ENCODE peak calls at places on chromosomes 7 and 10, in four cellular contexts. One of them, this sample, is unnamed.

GRCh38 chr7:1055084-1055450 is 10.7 kb downstream of the GPR146 start:
- DNase-seq in prostate gland: peak
- DNase-seq in AG04450: peak
- DNase-seq in endothelial cell: no peak
- DNase-seq in this sample: peak

GRCh38 chr7:6234384-6234783 is 38.0 kb downstream of the CYTH3 start:
- DNase-seq in prostate gland: no peak
- DNase-seq in endothelial cell: no peak
- DNase-seq in AG04450: no peak
- DNase-seq in this sample: no peak

GRCh38 chr7:156475666-156476065 is 164.9 kb upstream of the RNF32 start:
- DNase-seq in endothelial cell: no peak
- DNase-seq in prostate gland: no peak
- DNase-seq in AG04450: peak
- DNase-seq in this sample: no peak

GRCh38 chr7:122886357-122887081 is at the start of gene CADPS2:
- DNase-seq in endothelial cell: peak
- DNase-seq in prostate gland: peak
- DNase-seq in AG04450: peak
- DNase-seq in this sample: peak

GRCh38 chr7:131546583-131547111 is 9.8 kb downstream of the PODXL start:
- DNase-seq in AG04450: no peak
- DNase-seq in prostate gland: no peak
- DNase-seq in endothelial cell: peak
- DNase-seq in this sample: no peak

GRCh38 chr7:117250245-117250644 is 72.6 kb downstream of the WNT2 start:
- DNase-seq in prostate gland: no peak
- DNase-seq in AG04450: no peak
- DNase-seq in endothelial cell: no peak
- DNase-seq in this sample: no peak

GRCh38 chr10:97207756-97208346 is 22.1 kb upstream of the SLIT1 start:
- DNase-seq in endothelial cell: no peak
- DNase-seq in AG04450: no peak
- DNase-seq in prostate gland: no peak
- DNase-seq in this sample: no peak

GRCh38 chr10:33247221-33247907 is 87.1 kb downstream of the NRP1 start:
- DNase-seq in endothelial cell: no peak
- DNase-seq in prostate gland: no peak
- DNase-seq in AG04450: no peak
- DNase-seq in this sample: no peak

GRCh38 chr7:11749629-11750028 is 82.4 kb downstream of the THSD7A start:
- DNase-seq in endothelial cell: no peak
- DNase-seq in prostate gland: no peak
- DNase-seq in AG04450: no peak
- DNase-seq in this sample: no peak

GRCh38 chr7:149725426-149725821 is 48.0 kb downstream of the ZNF467 start:
- DNase-seq in AG04450: no peak
- DNase-seq in endothelial cell: no peak
- DNase-seq in prostate gland: no peak
- DNase-seq in this sample: no peak

GRCh38 chr10:72918352-72918751 is 24.8 kb downstream of the OIT3 start:
- DNase-seq in AG04450: no peak
- DNase-seq in endothelial cell: no peak
- DNase-seq in prostate gland: no peak
- DNase-seq in this sample: no peak
- TF ChIP-seq CTCF in AG04450: no peak
- TF ChIP-seq CTCF in endothelial cell: no peak
- TF ChIP-seq CTCF in prostate gland: no peak
- TF ChIP-seq CTCF in this sample: no peak

DNA sequence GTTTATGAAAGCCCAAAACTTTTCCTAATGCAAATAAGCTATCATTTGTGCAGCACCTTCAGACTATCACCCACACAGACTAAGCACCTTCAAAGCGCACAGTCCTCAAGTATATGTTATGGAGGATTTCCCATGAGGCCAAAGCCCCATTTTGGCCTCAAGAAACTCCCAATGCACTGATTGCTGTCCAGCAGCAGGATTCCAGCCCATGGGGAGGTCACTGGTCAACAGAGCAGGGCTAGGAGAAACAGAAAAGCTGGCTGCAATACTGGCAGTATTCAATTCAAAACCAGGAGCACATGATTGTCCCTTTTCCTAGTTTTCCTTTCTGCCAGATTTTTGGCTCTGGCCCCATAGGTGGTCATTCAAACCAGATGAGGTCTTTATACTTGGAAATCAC is 24.5 kb upstream of the KIAA1217 start:
- DNase-seq in AG04450: no peak
- DNase-seq in endothelial cell: no peak
- DNase-seq in prostate gland: no peak
- DNase-seq in this sample: no peak
- TF ChIP-seq CTCF in AG04450: no peak
- TF ChIP-seq CTCF in endothelial cell: no peak
- TF ChIP-seq CTCF in prostate gland: no peak
- TF ChIP-seq CTCF in this sample: no peak

GRCh38 chr7:141251957-141252356 is 178.1 kb downstream of the TMEM178B start:
- DNase-seq in prostate gland: no peak
- DNase-seq in AG04450: no peak
- DNase-seq in endothelial cell: no peak
- DNase-seq in this sample: no peak
- TF ChIP-seq CTCF in prostate gland: no peak
- TF ChIP-seq CTCF in AG04450: no peak
- TF ChIP-seq CTCF in endothelial cell: no peak
- TF ChIP-seq CTCF in this sample: no peak

DNA sequence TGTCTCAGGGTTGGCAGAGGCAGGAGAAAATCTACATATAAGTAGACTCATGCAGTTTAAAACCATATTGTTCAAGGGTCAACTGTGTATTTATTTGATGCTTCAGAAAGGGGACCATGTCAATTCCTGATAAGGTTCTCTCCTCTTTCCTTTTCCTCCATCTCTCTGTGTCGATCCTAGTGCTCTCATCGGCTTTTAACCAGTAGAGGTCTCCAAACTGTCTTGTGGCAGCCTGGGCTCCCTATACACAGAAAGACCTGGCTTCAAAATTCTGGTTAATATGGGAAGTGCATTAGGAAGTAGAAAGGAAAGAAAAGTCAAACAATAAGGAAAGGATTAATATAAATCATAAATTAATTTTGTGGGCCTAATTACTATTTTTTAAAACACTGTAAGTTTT is 304.4 kb upstream of the C7orf33 start:
- DNase-seq in prostate gland: no peak
- DNase-seq in endothelial cell: peak
- DNase-seq in AG04450: no peak
- DNase-seq in this sample: no peak
- TF ChIP-seq CTCF in prostate gland: no peak
- TF ChIP-seq CTCF in endothelial cell: no peak
- TF ChIP-seq CTCF in AG04450: no peak
- TF ChIP-seq CTCF in this sample: peak

GRCh38 chr7:26506196-26506595 is 214.5 kb downstream of the SNX10 start:
- DNase-seq in endothelial cell: no peak
- DNase-seq in prostate gland: no peak
- DNase-seq in AG04450: no peak
- DNase-seq in this sample: no peak

GRCh38 chr7:26510226-26510957 is 218.7 kb downstream of the SNX10 start:
- DNase-seq in endothelial cell: no peak
- DNase-seq in prostate gland: no peak
- DNase-seq in AG04450: no peak
- DNase-seq in this sample: no peak

GRCh38 chr7:26508917-26509316 is 217.3 kb downstream of the SNX10 start:
- DNase-seq in AG04450: no peak
- DNase-seq in prostate gland: no peak
- DNase-seq in endothelial cell: no peak
- DNase-seq in this sample: no peak

GRCh38 chr7:26508481-26508880 is 216.8 kb downstream of the SNX10 start:
- DNase-seq in prostate gland: no peak
- DNase-seq in AG04450: no peak
- DNase-seq in endothelial cell: no peak
- DNase-seq in this sample: no peak

GRCh38 chr7:26507375-26508068 is 215.9 kb downstream of the SNX10 start:
- DNase-seq in endothelial cell: no peak
- DNase-seq in AG04450: no peak
- DNase-seq in prostate gland: peak
- DNase-seq in this sample: no peak
- TF ChIP-seq CTCF in endothelial cell: no peak
- TF ChIP-seq CTCF in AG04450: no peak
- TF ChIP-seq CTCF in prostate gland: no peak
- TF ChIP-seq CTCF in this sample: no peak

GRCh38 chr7:40643664-40644063 is 508.9 kb downstream of the SUGCT start:
- DNase-seq in AG04450: no peak
- DNase-seq in endothelial cell: peak
- DNase-seq in prostate gland: no peak
- DNase-seq in this sample: no peak

GRCh38 chr7:40640566-40640965 is 505.8 kb downstream of the SUGCT start:
- DNase-seq in endothelial cell: no peak
- DNase-seq in AG04450: peak
- DNase-seq in prostate gland: no peak
- DNase-seq in this sample: no peak

GRCh38 chr7:40641717-40642116 is 506.9 kb downstream of the SUGCT start:
- DNase-seq in AG04450: no peak
- DNase-seq in prostate gland: no peak
- DNase-seq in endothelial cell: no peak
- DNase-seq in this sample: no peak

GRCh38 chr7:40634118-40634517 is 499.3 kb downstream of the SUGCT start:
- DNase-seq in AG04450: no peak
- DNase-seq in prostate gland: no peak
- DNase-seq in endothelial cell: no peak
- DNase-seq in this sample: no peak

DNA sequence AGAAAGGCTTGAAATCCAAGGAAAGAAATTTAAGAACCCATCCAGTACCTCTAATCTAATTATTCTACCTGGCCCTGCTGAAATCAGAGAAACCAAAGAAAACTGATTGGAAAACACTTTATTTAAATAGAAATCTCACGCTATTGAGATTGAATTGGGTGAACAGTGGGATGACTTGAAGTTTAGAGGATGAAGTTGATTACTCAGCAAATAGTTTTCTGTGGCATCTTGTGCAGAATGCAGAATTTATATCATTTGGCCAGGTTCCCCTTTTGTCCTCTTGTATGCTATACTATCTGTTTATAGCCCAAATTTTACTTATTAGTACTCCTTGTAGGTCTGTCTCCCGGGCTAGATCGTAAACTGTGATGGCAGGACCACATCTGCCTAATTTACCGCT is 504.1 kb downstream of the SUGCT start:
- DNase-seq in prostate gland: no peak
- DNase-seq in endothelial cell: no peak
- DNase-seq in AG04450: no peak
- DNase-seq in this sample: no peak
- TF ChIP-seq CTCF in prostate gland: no peak
- TF ChIP-seq CTCF in endothelial cell: no peak
- TF ChIP-seq CTCF in AG04450: no peak
- TF ChIP-seq CTCF in this sample: no peak